ENCODE peak calls at places on chromosome 22, in nine cellular contexts. C is testis; X is H9; G is tibial artery; S is heart left ventricle; W is tibial nerve; T is aorta; N is upper lobe of right lung; A is CD8-positive, alpha-beta memory T cell. U is an unnamed sample. For H3K4me1, the result is how much of the 10 kb centered on the place peaks cover.

GRCh38 chr22:21889251-21889990 is 22.0 kb upstream of the MAPK1 start:
- DNase-seq in S (no peak), X (no peak), C (no peak), A (no peak), T (no peak), G (peak), N (no peak), W (no peak), U (no peak)

GRCh38 chr22:19805821-19806212 is 45.2 kb downstream of the TBX1 start:
- DNase-seq in A (no peak), C (no peak), N (peak), X (peak), T (no peak), S (peak), G (no peak), W (no peak), U (no peak)

GRCh38 chr22:25509391-25509791 is 55.1 kb upstream of the GRK3 start:
- DNase-seq in T (no peak), W (no peak), X (no peak), N (no peak), A (no peak), S (no peak), G (no peak), C (no peak), U (no peak)

GRCh38 chr22:50031189-50032091 is 18.9 kb upstream of the IL17REL start:
- DNase-seq in C (no peak), X (no peak), W (no peak), T (peak), N (peak), A (no peak), S (peak), G (peak), U (no peak)

GRCh38 chr22:41659941-41660340 is 28.7 kb downstream of the SNU13 start:
- DNase-seq in X (no peak), A (no peak), S (no peak), W (no peak), T (no peak), C (no peak), G (peak), N (no peak), U (no peak)

GRCh38 chr22:17836977-17837742 is 62.9 kb upstream of the BID start:
- DNase-seq in C (no peak), A (no peak), N (no peak), W (no peak), T (peak), X (peak), G (peak), S (no peak), U (no peak)

GRCh38 chr22:40156001-40156516 is 21.7 kb upstream of the TNRC6B start:
- DNase-seq in N (no peak), T (no peak), C (no peak), G (no peak), S (no peak), X (peak), A (no peak), W (no peak), U (peak)

GRCh38 chr22:19554834-19555404 is 30.7 kb upstream of the CLDN5 start:
- DNase-seq in X (peak), N (no peak), T (no peak), A (no peak), G (no peak), C (no peak), S (no peak), W (no peak), U (no peak)

GRCh38 chr22:23553922-23554870 is 25.9 kb downstream of the IGLL1 start:
- DNase-seq in G (peak), A (no peak), C (no peak), W (no peak), N (peak), T (peak), S (no peak), X (no peak), U (no peak)

GRCh38 chr22:23410411-23410810 is 169.7 kb downstream of the IGLL1 start:
- DNase-seq in G (no peak), C (no peak), T (peak), S (no peak), A (no peak), X (no peak), W (no peak), N (no peak), U (no peak)

GRCh38 chr22:46008836-46009596 is 32.1 kb upstream of the WNT7B start:
- DNase-seq in N (peak), G (peak), T (peak), C (no peak), W (no peak), S (peak), X (no peak), A (no peak), U (no peak)

GRCh38 chr22:46010951-46011626 is 34.1 kb upstream of the WNT7B start:
- DNase-seq in S (peak), N (peak), A (no peak), X (no peak), W (no peak), C (no peak), T (peak), G (peak), U (no peak)

GRCh38 chr22:46009730-46010129 is 32.8 kb upstream of the WNT7B start:
- DNase-seq in X (no peak), N (peak), C (no peak), A (no peak), S (peak), T (peak), W (no peak), G (peak), U (no peak)

GRCh38 chr22:46011627-46012181 is 34.7 kb upstream of the WNT7B start:
- DNase-seq in W (no peak), T (peak), X (no peak), S (peak), G (peak), A (no peak), N (peak), C (no peak), U (no peak)

GRCh38 chr22:46010177-46010867 is 33.4 kb upstream of the WNT7B start:
- DNase-seq in W (no peak), G (peak), A (no peak), X (no peak), T (peak), N (peak), C (no peak), S (peak), U (no peak)
- H3K4me1 ChIP-seq in W (half or more), G (under half), A (under half), X (under half), T (under half), N (under half), C (half or more), S (under half), U (half or more)

GRCh38 chr22:38784035-38784434 is 9.9 kb downstream of the DNAL4 start:
- DNase-seq in A (no peak), G (no peak), X (no peak), W (no peak), S (no peak), T (no peak), N (peak), C (no peak), U (no peak)
- H3K4me1 ChIP-seq in A (under half), G (under half), X (under half), W (under half), S (under half), T (under half), N (under half), C (under half), U (under half)

DNA sequence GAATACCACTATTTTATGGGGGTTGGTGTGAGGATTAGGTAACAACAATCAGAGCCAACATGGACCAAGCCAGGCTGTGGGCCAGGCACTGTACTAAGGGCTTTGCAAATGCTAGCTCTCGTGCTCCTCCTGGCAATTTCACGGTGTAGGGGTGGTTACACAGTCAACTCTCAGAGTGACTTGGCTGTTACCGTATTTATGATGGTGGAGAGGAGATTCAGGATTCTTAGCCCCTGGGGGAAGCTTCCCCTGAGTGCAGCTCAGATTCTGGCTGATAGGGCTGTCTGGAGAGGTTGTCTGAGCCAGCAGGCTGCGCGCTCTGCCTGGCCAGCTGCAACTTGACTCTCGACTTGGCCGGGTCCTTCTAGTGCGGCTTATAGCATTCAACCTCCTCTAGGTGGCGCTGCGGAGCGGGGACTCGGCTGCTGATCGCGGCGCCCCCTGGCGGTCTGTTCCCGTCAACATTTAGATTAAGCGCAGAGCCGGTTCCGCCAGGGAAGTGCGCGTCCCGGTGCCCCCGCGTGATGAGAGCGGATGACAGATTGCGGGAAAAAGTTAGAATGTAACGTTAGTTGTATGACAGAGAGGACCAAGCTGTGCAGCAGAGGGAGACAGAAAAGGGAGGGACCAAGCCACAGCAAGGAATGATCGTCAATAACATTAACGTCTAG is 4.5 kb upstream of the NCF4 start:
- DNase-seq in A (peak), W (peak), X (peak), C (peak), T (peak), N (peak), S (peak), G (peak), U (peak)
- H3K4me1 ChIP-seq in A (under half), W (under half), X (under half), C (under half), T (under half), N (under half), S (under half), G (under half), U (under half)

DNA sequence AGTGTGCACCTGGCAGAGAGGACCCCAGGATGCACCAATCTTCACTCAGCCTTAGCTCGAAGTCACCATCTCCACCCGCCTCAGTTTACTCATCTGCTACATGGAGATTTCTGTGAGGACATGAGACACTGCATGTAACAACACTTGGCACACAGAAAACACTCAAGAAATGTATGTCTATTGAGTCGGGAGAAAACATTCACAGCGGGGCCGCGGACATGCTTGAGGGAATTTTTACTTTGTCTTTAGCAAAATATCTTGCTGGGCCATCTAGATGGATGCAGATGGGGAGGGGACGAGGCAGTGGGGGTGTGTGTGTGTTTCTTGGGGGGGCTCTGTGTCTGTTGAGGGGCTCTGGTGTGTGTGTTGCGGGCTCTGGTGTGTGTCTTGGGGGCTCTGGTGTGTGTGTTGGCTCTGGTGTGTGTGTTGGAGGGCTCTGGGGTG is 28.4 kb upstream of the RFPL3 start:
- DNase-seq in X (no peak), W (no peak), A (no peak), S (no peak), T (peak), N (peak), G (no peak), C (peak), U (no peak)
- H3K4me1 ChIP-seq in X (under half), W (under half), A (under half), S (under half), T (under half), N (under half), G (under half), C (under half), U (under half)

DNA sequence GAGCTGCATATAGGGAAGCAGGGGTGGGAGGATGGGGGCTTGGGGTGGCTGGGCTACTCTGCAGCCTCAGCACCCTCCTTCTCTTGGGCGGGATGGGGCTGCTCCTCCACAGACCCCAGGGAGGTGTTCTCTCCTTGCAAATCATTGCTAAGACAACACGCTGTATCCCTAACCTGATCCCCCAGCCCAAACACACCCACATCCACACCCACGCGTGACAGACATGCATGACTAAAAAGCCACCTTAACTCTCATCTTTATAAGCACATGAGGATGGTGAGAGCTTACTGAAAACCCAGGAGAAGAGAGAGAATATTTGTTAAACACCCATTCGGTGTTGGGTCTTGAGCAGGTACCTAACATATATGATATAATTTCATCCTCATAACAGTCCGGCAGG is 39.9 kb upstream of the EIF3D start:
- DNase-seq in S (no peak), X (no peak), N (no peak), T (no peak), G (no peak), A (no peak), C (no peak), W (no peak), U (no peak)
- H3K4me1 ChIP-seq in S (under half), X (under half), N (under half), T (under half), G (under half), A (under half), C (under half), W (under half), U (under half)

U was measured in esophagus muscularis mucosa.